ENCODE peak calls at places on chromosomes 5 and 9, in six cellular contexts. S, Y, O, D, H and Q are unnamed samples. For H3K36me3, the result is how much of the 10 kb centered on the place peaks cover.

GRCh38 chr5:35908814-35909213 is 29.6 kb downstream of the CAPSL start:
- DNase-seq in S (no peak), Y (no peak), O (no peak), D (no peak), H (no peak), Q (peak)

GRCh38 chr9:110276827-110277226 is 20.5 kb upstream of the TXN start:
- DNase-seq in S (no peak), Y (no peak), O (no peak), D (no peak), H (no peak), Q (no peak)

GRCh38 chr5:136677219-136677618 is 311.9 kb upstream of the TRPC7 start:
- DNase-seq in S (no peak), Y (no peak), O (no peak), D (no peak), H (peak), Q (no peak)

GRCh38 chr5:174510771-174511453 is 213.5 kb upstream of the MSX2 start:
- DNase-seq in S (no peak), Y (no peak), O (no peak), D (no peak), H (no peak), Q (no peak)

GRCh38 chr9:98913705-98914104 is 30.0 kb upstream of the COL15A1 start:
- DNase-seq in S (no peak), Y (no peak), O (no peak), D (no peak), H (no peak), Q (no peak)

GRCh38 chr5:90546216-90546837 is 12.3 kb upstream of the ADGRV1 start:
- DNase-seq in S (no peak), Y (no peak), O (no peak), D (no peak), H (no peak), Q (no peak)

GRCh38 chr5:54063817-54064216 is 246.6 kb downstream of the ARL15 start:
- DNase-seq in S (no peak), Y (no peak), O (no peak), D (no peak), H (peak), Q (no peak)

GRCh38 chr5:58439094-58439644 is 20.7 kb downstream of the PLK2 start:
- DNase-seq in S (no peak), Y (no peak), O (no peak), D (no peak), H (no peak), Q (peak)

GRCh38 chr5:66595877-66596790 is at the start of gene MAST4:
- DNase-seq in S (peak), Y (peak), O (peak), D (peak), H (peak), Q (peak)

GRCh38 chr9:88645869-88646204 is 110.9 kb downstream of the NXNL2 start:
- DNase-seq in S (no peak), Y (no peak), O (no peak), D (no peak), H (no peak), Q (no peak)
- H3K4me3 ChIP-seq in S (no peak), Y (no peak), O (no peak), D (no peak), H (no peak), Q (no peak)

GRCh38 chr9:109085510-109085909 is 34.2 kb downstream of the TMEM245 start:
- DNase-seq in S (no peak), Y (no peak), O (no peak), D (no peak), H (no peak), Q (no peak)
- H3K36me3 ChIP-seq in S (under half), Y (under half), O (half or more), D (under half), H (under half), Q (under half)

DNA sequence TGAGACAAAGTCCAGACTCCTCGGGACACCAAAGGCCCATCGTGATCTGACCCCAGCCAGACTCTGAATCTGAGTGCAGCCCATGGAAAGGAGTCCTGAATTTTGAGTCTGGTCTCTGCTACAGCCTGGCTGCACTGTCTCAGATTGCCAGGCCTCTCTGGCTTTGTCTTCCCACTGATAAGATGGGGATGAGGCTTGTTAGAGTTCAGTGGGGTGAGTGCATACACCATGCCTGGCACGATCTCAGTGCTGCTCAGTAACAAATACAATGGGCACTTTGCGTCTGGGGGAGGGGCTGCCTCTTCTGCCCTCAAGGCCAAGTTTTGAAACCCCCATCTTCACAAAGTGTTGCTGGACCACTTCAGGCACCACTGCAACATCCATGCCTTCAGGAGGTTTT is 49.0 kb downstream of the PPARGC1B start:
- DNase-seq in S (no peak), Y (no peak), O (no peak), D (no peak), H (no peak), Q (no peak)
- H3K4me3 ChIP-seq in S (no peak), Y (no peak), O (no peak), D (no peak), H (no peak), Q (no peak)

GRCh38 chr9:100340224-100340623 is 12.5 kb downstream of the TEX10 start:
- DNase-seq in S (no peak), Y (no peak), O (no peak), D (no peak), H (no peak), Q (no peak)
- H3K36me3 ChIP-seq in S (under half), Y (under half), O (under half), D (under half), H (under half), Q (under half)

GRCh38 chr9:95461448-95462381 is 55.1 kb downstream of the PTCH1 start:
- DNase-seq in S (no peak), Y (no peak), O (no peak), D (no peak), H (no peak), Q (no peak)
- H3K4me3 ChIP-seq in S (no peak), Y (peak), O (no peak), D (no peak), H (no peak), Q (no peak)

GRCh38 chr5:31492824-31493223 is 39.1 kb downstream of the DROSHA start:
- DNase-seq in S (no peak), Y (no peak), O (no peak), D (no peak), H (no peak), Q (no peak)
- H3K36me3 ChIP-seq in S (under half), Y (under half), O (half or more), D (under half), H (under half), Q (under half)